ENCODE peak calls at places on chromosome 13, in six cellular contexts. Q, V, A, U, S and Z are unnamed samples.

GRCh38 chr13:79936368-79937136 is 404.4 kb downstream of the SPRY2 start:
- DNase-seq in S (no peak), V (peak), Q (no peak), A (no peak), U (no peak), Z (peak)

GRCh38 chr13:43079392-43079931 is 56.1 kb downstream of the DNAJC15 start:
- DNase-seq in U (no peak), Q (no peak), S (no peak), A (no peak), V (no peak), Z (no peak)

GRCh38 chr13:112931028-112931934 is 37.7 kb upstream of the MCF2L start:
- DNase-seq in Q (no peak), V (no peak), A (no peak), U (no peak), S (peak), Z (no peak)

GRCh38 chr13:107865643-107866006 is 349.7 kb downstream of the LIG4 start:
- DNase-seq in Q (no peak), U (no peak), V (no peak), S (no peak), A (no peak), Z (no peak)

GRCh38 chr13:106573279-106573831 is 5.4 kb upstream of the ARGLU1 start:
- DNase-seq in S (peak), A (no peak), Q (peak), U (peak), V (no peak), Z (no peak)

GRCh38 chr13:38826182-38826813 is 139.4 kb downstream of the FREM2 start:
- DNase-seq in A (no peak), Q (no peak), S (no peak), V (peak), U (no peak), Z (no peak)

GRCh38 chr13:28171266-28171665 is 32.9 kb downstream of the PAN3 start:
- DNase-seq in A (no peak), U (no peak), V (no peak), S (no peak), Q (no peak), Z (no peak)

GRCh38 chr13:34294483-34295129 is 476.7 kb downstream of the RFC3 start:
- DNase-seq in V (no peak), U (no peak), S (peak), A (no peak), Q (no peak), Z (no peak)

GRCh38 chr13:33937373-33938087 is 119.6 kb downstream of the RFC3 start:
- DNase-seq in U (no peak), Q (no peak), S (no peak), A (no peak), V (no peak), Z (no peak)

GRCh38 chr13:31225998-31226675 is 26.4 kb downstream of the B3GLCT start:
- DNase-seq in U (no peak), V (no peak), Q (no peak), A (no peak), S (no peak), Z (no peak)

GRCh38 chr13:43265028-43265427 is 241.6 kb downstream of the DNAJC15 start:
- DNase-seq in S (no peak), V (no peak), A (no peak), U (no peak), Q (no peak), Z (no peak)

GRCh38 chr13:50197705-50198104 is 182.5 kb downstream of the KCNRG start:
- DNase-seq in A (no peak), V (no peak), U (no peak), S (no peak), Q (no peak), Z (no peak)

GRCh38 chr13:87661471-87661870 is 9.7 kb upstream of the SLITRK5 start:
- DNase-seq in V (no peak), S (no peak), U (no peak), Q (no peak), A (no peak), Z (no peak)

GRCh38 chr13:75541287-75541686 is 3.6 kb upstream of the COMMD6 start:
- DNase-seq in Q (no peak), A (no peak), U (no peak), S (no peak), V (no peak), Z (no peak)

GRCh38 chr13:23510544-23510916 is 59.7 kb upstream of the TNFRSF19 start:
- DNase-seq in A (no peak), U (no peak), S (no peak), Q (no peak), V (no peak), Z (no peak)

GRCh38 chr13:49220856-49221614 is 897 bp downstream of the MLNR start:
- DNase-seq in S (peak), U (no peak), V (no peak), A (no peak), Q (no peak), Z (no peak)

GRCh38 chr13:70967564-70967963 is 859.3 kb upstream of the KLHL1 start:
- DNase-seq in S (no peak), Q (no peak), V (no peak), U (no peak), A (no peak), Z (peak)

GRCh38 chr13:113935523-113935922 is 38.4 kb downstream of the C13orf46 start:
- DNase-seq in A (no peak), V (no peak), U (no peak), Q (no peak), S (no peak), Z (no peak)

GRCh38 chr13:107867701-107868661 is 347.4 kb downstream of the LIG4 start:
- DNase-seq in S (no peak), Q (no peak), U (no peak), A (no peak), V (peak), Z (no peak)

GRCh38 chr13:108069521-108070210 is 145.7 kb downstream of the LIG4 start:
- DNase-seq in U (no peak), A (no peak), S (no peak), V (no peak), Q (no peak), Z (no peak)

GRCh38 chr13:24050292-24050711 is 110.2 kb upstream of the SPATA13 start:
- DNase-seq in U (peak), S (peak), V (peak), Q (peak), A (no peak), Z (no peak)

GRCh38 chr13:44978328-44978727 is 10.9 kb downstream of the NUFIP1 start:
- DNase-seq in A (no peak), V (no peak), Q (no peak), U (no peak), S (no peak), Z (no peak)
- TF ChIP-seq CTCF in A (no peak), V (no peak), Q (no peak), U (no peak), S (no peak), Z (no peak)

GRCh38 chr13:110306960-110307696 is at the start of the genes COL4A1 and COL4A2:
- DNase-seq in A (peak), Q (peak), V (peak), U (peak), S (peak), Z (peak)
- TF ChIP-seq POLR2A in A (peak), Q (peak), V (peak), U (peak), S (peak), Z (no peak)

DNA sequence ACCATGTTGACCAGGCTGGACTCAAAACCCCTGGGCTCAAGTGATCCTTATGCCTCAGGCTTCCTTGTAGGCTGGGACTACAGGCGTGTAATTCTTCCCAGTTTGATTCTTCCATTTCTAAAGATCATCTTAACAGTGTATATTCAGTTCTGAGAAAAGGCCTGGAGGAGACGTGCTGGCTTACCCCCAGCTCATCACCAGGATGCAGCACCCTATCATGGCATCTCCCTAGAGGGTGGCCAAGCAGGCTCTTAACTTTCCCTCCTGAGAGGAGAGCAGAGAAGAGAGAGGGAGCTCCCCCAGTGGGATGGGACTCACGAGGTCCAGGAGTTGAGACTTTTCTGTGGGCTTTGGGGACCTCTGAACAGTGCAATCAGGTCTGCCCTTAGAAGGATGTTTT is 2.1 kb upstream of the TUBA3C start:
- DNase-seq in S (no peak), U (no peak), Q (no peak), V (no peak), A (no peak), Z (no peak)
- H3K4me3 ChIP-seq in S (no peak), U (no peak), Q (no peak), V (no peak), A (no peak), Z (no peak)

DNA sequence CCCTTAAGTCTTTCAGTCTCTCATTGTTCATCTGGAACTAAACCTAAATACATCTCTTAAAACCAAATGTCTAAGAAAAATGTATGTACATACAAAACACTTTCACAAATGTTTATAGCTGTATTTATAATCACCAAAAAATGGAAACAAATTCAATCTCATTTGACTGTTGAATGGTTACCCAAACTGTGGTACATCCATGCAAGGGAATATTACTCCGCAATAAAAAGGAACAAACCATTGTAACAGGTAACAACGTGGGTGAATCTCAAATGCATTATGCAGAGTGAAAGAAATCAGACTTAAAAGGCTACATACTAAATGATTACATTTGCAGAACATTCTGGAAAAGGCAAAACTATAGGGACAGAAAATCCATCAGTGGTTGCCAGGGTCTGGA is 425.2 kb downstream of the COG6 start:
- DNase-seq in Q (no peak), V (no peak), S (no peak), A (no peak), U (no peak), Z (no peak)
- TF ChIP-seq CTCF in Q (no peak), V (no peak), S (no peak), A (no peak), U (no peak), Z (no peak)

DNA sequence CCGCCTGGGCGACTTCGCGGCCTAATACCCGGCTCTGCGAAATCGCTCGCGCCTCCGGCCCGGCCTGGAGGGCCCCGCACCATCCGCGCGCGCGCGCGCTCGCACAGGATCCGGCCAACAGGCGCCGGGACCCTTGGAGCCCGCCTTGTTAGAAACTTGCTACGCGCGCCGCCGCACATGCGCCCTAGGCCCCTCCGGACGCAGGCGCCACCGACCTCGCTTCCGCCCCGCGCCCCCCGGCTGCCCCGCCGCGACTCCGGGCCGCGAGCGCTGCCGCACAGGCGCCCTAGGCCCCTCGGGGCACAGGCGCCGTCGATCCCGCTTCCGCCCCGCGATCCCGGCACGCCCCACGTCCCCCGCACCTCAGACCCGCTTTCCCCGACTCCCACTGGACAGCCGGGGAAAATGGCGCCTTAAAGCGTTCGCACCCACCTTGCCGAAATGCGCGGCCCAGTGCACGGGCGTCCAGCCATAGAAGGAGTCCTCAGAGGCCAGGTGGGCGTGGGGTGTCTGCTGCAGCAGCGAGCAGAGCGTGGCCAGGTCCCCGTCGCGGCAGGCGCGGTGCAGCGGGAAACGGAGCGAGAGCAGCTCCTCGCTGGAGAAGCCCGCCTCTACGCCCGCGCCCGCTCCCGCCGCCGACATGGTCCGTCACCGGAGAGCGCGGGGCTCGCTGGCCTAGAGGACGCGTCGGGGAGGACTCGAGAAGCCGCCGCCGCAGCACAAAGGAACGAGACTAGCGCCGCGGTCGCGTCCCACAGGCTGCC is 394 bp downstream of the ANKRD10 start:
- DNase-seq in S (peak), A (peak), U (peak), Q (peak), V (peak), Z (peak)
- TF ChIP-seq POLR2A in S (peak), A (peak), U (peak), Q (peak), V (peak), Z (peak)

DNA sequence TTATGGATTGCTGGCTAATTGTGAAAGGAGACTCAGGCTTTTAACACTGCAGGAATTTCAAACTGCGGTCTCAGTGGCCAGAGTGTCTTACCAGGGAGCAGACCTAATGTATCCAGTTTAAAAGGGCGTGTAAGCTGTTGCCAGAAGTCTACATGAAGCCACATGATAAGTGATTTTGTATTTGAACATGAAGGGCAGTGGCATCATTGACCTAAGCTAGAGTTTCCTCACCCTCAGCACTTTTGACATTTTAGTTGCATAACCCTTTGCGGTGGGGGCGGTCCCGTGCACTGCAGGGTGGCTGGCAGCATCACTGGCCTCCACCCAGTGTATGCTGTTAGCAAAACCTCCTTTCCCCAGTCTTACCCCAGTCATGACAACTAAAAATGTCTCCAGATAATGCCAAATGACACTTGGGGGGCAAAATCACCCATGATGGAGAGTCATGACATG is 23.7 kb upstream of the GPR18 start:
- DNase-seq in Q (no peak), S (peak), U (peak), A (peak), V (peak), Z (peak)
- H3K4me3 ChIP-seq in Q (no peak), S (no peak), U (no peak), A (no peak), V (no peak), Z (no peak)